ENCODE peak calls at places on chromosome 17, in five cellular contexts. Q is IMR-90, T is HL-60, J is right atrium auricular region, M is NB4. C is an unnamed sample.

GRCh38 chr17:65099941-65100315 is 37.2 kb upstream of the RGS9 start:
- DNase-seq in Q (peak), T (no peak), J (no peak), M (no peak), C (no peak)

GRCh38 chr17:74049167-74049797 is 154.2 kb upstream of the RPL38 start:
- DNase-seq in Q (no peak), T (no peak), J (no peak), M (no peak), C (no peak)

GRCh38 chr17:56260421-56260820 is 107.1 kb downstream of the ANKFN1 start:
- DNase-seq in Q (no peak), T (no peak), J (no peak), M (no peak), C (no peak)

GRCh38 chr17:14203392-14203791 is 33.3 kb downstream of the CDRT15 start:
- DNase-seq in Q (peak), T (no peak), J (no peak), M (no peak), C (no peak)

GRCh38 chr17:17808706-17809432 is 27.9 kb downstream of the SREBF1 start:
- DNase-seq in Q (peak), T (no peak), J (no peak), M (peak), C (no peak)

GRCh38 chr17:80252871-80253270 is 7.8 kb upstream of the RNF213 start:
- DNase-seq in Q (no peak), T (peak), J (no peak), M (peak), C (no peak)

GRCh38 chr17:36945959-36946725 is 2.6 kb upstream of the AATF start:
- DNase-seq in Q (no peak), T (no peak), J (no peak), M (no peak), C (no peak)

GRCh38 chr17:19546289-19547065 is 12.8 kb downstream of the SLC47A1 start:
- DNase-seq in Q (no peak), T (no peak), J (no peak), M (peak), C (no peak)

GRCh38 chr17:35117984-35118383 is 1.7 kb downstream of the RAD51D start:
- DNase-seq in Q (peak), T (no peak), J (no peak), M (peak), C (no peak)

GRCh38 chr17:72342582-72343527 is 222.0 kb downstream of the SOX9 start:
- DNase-seq in Q (no peak), T (no peak), J (peak), M (no peak), C (no peak)

GRCh38 chr17:69818467-69818866 is 256.6 kb upstream of the KCNJ16 start:
- DNase-seq in Q (peak), T (no peak), J (no peak), M (no peak), C (no peak)

GRCh38 chr17:16940116-16940881 is 31.6 kb downstream of the TNFRSF13B start:
- DNase-seq in Q (no peak), T (no peak), J (no peak), M (no peak), C (no peak)

GRCh38 chr17:63293310-63293709 is 152.8 kb downstream of the CYB561 start:
- DNase-seq in Q (peak), T (no peak), J (no peak), M (no peak), C (no peak)

GRCh38 chr17:4420692-4421131 is 13.0 kb upstream of the SPNS3 start:
- DNase-seq in Q (peak), T (no peak), J (peak), M (peak), C (peak)

GRCh38 chr17:73641779-73642580 is 2.3 kb downstream of the SDK2 start:
- DNase-seq in Q (no peak), T (no peak), J (no peak), M (no peak), C (no peak)

GRCh38 chr17:57735707-57736106 is 9.4 kb downstream of the CCDC182 start:
- DNase-seq in Q (no peak), T (no peak), J (no peak), M (peak), C (no peak)
- TF ChIP-seq CTCF in Q (no peak), T (peak), J (peak), M (peak), C (peak)

GRCh38 chr17:48567646-48568354 is 10.3 kb downstream of the HOXB4 start:
- DNase-seq in Q (no peak), T (no peak), J (no peak), M (no peak), C (no peak)
- H3K4me3 ChIP-seq in Q (peak), T (no peak), J (no peak), M (no peak), C (no peak)

GRCh38 chr17:47720754-47721533 is 12.1 kb upstream of the TBX21 start:
- DNase-seq in Q (no peak), T (no peak), J (no peak), M (peak), C (no peak)
- TF ChIP-seq CTCF in Q (no peak), T (no peak), J (no peak), M (no peak), C (no peak)

GRCh38 chr17:8312251-8312650 is 2.2 kb downstream of the ARHGEF15 start:
- DNase-seq in Q (no peak), T (no peak), J (no peak), M (no peak), C (no peak)

GRCh38 chr17:8311131-8311790 is 1.2 kb downstream of the ARHGEF15 start:
- DNase-seq in Q (no peak), T (no peak), J (no peak), M (no peak), C (no peak)

GRCh38 chr17:8312726-8313600 is 2.9 kb downstream of the ARHGEF15 start:
- DNase-seq in Q (no peak), T (no peak), J (no peak), M (no peak), C (no peak)

GRCh38 chr17:8314797-8315739 is 5.0 kb downstream of the ARHGEF15 start:
- DNase-seq in Q (no peak), T (no peak), J (no peak), M (no peak), C (no peak)

GRCh38 chr17:8310601-8311123 is 621 bp downstream of the ARHGEF15 start:
- DNase-seq in Q (no peak), T (no peak), J (no peak), M (no peak), C (no peak)
- H3K4me3 ChIP-seq in Q (no peak), T (no peak), J (peak), M (no peak), C (no peak)

GRCh38 chr17:42548993-42549755 is 3.5 kb upstream of the HSD17B1 start:
- DNase-seq in Q (no peak), T (no peak), J (no peak), M (no peak), C (no peak)

GRCh38 chr17:42544874-42545283 is 7.8 kb upstream of the HSD17B1 start:
- DNase-seq in Q (no peak), T (no peak), J (no peak), M (no peak), C (no peak)

GRCh38 chr17:42547698-42548069 is 5.0 kb upstream of the HSD17B1 start:
- DNase-seq in Q (no peak), T (no peak), J (no peak), M (no peak), C (no peak)

GRCh38 chr17:42547001-42547461 is 5.7 kb upstream of the HSD17B1 start:
- DNase-seq in Q (no peak), T (no peak), J (no peak), M (no peak), C (no peak)

GRCh38 chr17:42548070-42548837 is 4.5 kb upstream of the HSD17B1 start:
- DNase-seq in Q (no peak), T (no peak), J (no peak), M (no peak), C (no peak)
- TF ChIP-seq CTCF in Q (no peak), T (no peak), J (peak), M (no peak), C (peak)